ENCODE peak calls at places on chromosomes 3 and 15, in nine cellular contexts. M, T, I, X, V, N, H, F and P are unnamed samples.

GRCh38 chr15:71592186-71592585 is 218.2 kb upstream of the NR2E3 start:
- DNase-seq in M (no peak), T (no peak), I (no peak), X (no peak), V (no peak), N (no peak), H (no peak), F (no peak), P (no peak)

GRCh38 chr15:90184119-90184785 is 16.9 kb upstream of the SEMA4B start:
- DNase-seq in M (peak), T (peak), I (peak), X (peak), V (no peak), N (no peak), H (no peak), F (peak), P (no peak)

GRCh38 chr15:50116477-50116876 is 2.6 kb downstream of the ATP8B4 start:
- DNase-seq in M (peak), T (peak), I (no peak), X (peak), V (no peak), N (peak), H (peak), F (peak), P (peak)

GRCh38 chr3:115623414-115623868 is at the start of gene GAP43:
- DNase-seq in M (no peak), T (peak), I (no peak), X (peak), V (peak), N (peak), H (peak), F (no peak), P (peak)

GRCh38 chr3:138442433-138442832 is 8.0 kb downstream of the ESYT3 start:
- DNase-seq in M (peak), T (peak), I (no peak), X (peak), V (no peak), N (no peak), H (no peak), F (peak), P (peak)

GRCh38 chr3:146227486-146227885 is 23.4 kb downstream of the PLSCR4 start:
- DNase-seq in M (no peak), T (no peak), I (no peak), X (no peak), V (no peak), N (no peak), H (no peak), F (no peak), P (no peak)

GRCh38 chr3:24812116-24812515 is 317.5 kb upstream of the THRB start:
- DNase-seq in M (no peak), T (no peak), I (no peak), X (no peak), V (no peak), N (no peak), H (no peak), F (no peak), P (no peak)

GRCh38 chr15:35170216-35170615 is 85.1 kb upstream of the NANOGP8 start:
- DNase-seq in M (no peak), T (no peak), I (no peak), X (no peak), V (no peak), N (no peak), H (no peak), F (no peak), P (no peak)

GRCh38 chr3:195068045-195068444 is 202.9 kb downstream of the XXYLT1 start:
- DNase-seq in M (no peak), T (no peak), I (no peak), X (no peak), V (no peak), N (no peak), H (peak), F (no peak), P (no peak)

GRCh38 chr3:11224010-11224409 is 48.2 kb upstream of the ATG7 start:
- DNase-seq in M (no peak), T (no peak), I (no peak), X (no peak), V (no peak), N (no peak), H (no peak), F (no peak), P (no peak)

GRCh38 chr15:94924971-94925593 is 693.7 kb downstream of the MCTP2 start:
- DNase-seq in M (no peak), T (no peak), I (no peak), X (no peak), V (no peak), N (no peak), H (peak), F (no peak), P (no peak)

GRCh38 chr15:75712668-75713337 is at the start of gene CSPG4:
- DNase-seq in M (peak), T (no peak), I (no peak), X (no peak), V (no peak), N (peak), H (no peak), F (no peak), P (no peak)

GRCh38 chr15:65862682-65863081 is 6.6 kb upstream of the RAB11A start:
- DNase-seq in M (peak), T (peak), I (no peak), X (peak), V (peak), N (peak), H (peak), F (peak), P (peak)

GRCh38 chr3:127038476-127038875 is 55.6 kb downstream of the PLXNA1 start:
- DNase-seq in M (no peak), T (no peak), I (no peak), X (no peak), V (no peak), N (no peak), H (no peak), F (no peak), P (no peak)

GRCh38 chr3:29525254-29525881 is 244.5 kb downstream of the RBMS3 start:
- DNase-seq in M (no peak), T (peak), I (no peak), X (peak), V (no peak), N (no peak), H (peak), F (no peak), P (no peak)

GRCh38 chr15:48414015-48414414 is 82.8 kb downstream of the DUT start:
- DNase-seq in M (no peak), T (no peak), I (no peak), X (no peak), V (no peak), N (no peak), H (peak), F (no peak), P (no peak)
- TF ChIP-seq MAX in M (no peak), T (no peak), I (no peak), X (no peak), V (no peak), N (no peak), H (no peak), F (no peak), P (no peak)

GRCh38 chr3:36257117-36257516 is 123.2 kb upstream of the STAC start:
- DNase-seq in M (no peak), T (no peak), I (no peak), X (no peak), V (no peak), N (no peak), H (no peak), F (no peak), P (no peak)

GRCh38 chr3:36258381-36258780 is 121.9 kb upstream of the STAC start:
- DNase-seq in M (no peak), T (no peak), I (no peak), X (no peak), V (no peak), N (no peak), H (no peak), F (no peak), P (no peak)

GRCh38 chr3:36259580-36259979 is 120.7 kb upstream of the STAC start:
- DNase-seq in M (no peak), T (no peak), I (no peak), X (no peak), V (no peak), N (no peak), H (no peak), F (no peak), P (no peak)
- H3K4me3 ChIP-seq in M (no peak), T (no peak), I (no peak), X (no peak), V (no peak), N (no peak), H (no peak), F (no peak), P (no peak)

DNA sequence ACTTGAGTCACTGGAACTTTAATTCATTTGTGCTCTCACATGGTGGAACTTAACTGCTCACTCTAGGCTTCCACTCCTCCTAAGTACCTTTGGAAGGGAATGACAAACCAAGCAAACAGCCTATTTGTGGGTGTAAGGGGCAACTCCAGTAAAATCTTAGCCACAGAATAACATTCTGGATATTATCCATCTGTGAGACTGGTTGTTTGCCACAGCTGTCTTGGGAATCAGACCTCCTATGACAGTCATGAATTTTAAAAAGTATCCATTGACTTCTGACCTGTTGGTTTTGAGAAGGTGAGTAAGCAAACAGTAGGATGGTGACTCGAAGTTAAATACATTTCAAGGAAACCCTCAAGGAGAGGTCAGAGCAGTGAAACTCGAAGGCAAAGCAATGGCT is 147.3 kb upstream of the CDIN1 start:
- DNase-seq in M (no peak), T (no peak), I (no peak), X (no peak), V (no peak), N (no peak), H (no peak), F (no peak), P (no peak)
- TF ChIP-seq MAX in M (no peak), T (no peak), I (no peak), X (no peak), V (peak), N (no peak), H (no peak), F (no peak), P (no peak)

GRCh38 chr15:60392986-60393811 is 4.6 kb downstream of the ANXA2 start:
- DNase-seq in M (no peak), T (peak), I (no peak), X (peak), V (no peak), N (no peak), H (peak), F (peak), P (peak)

GRCh38 chr15:60391722-60392340 is 6.0 kb downstream of the ANXA2 start:
- DNase-seq in M (no peak), T (no peak), I (no peak), X (no peak), V (no peak), N (no peak), H (no peak), F (no peak), P (no peak)

GRCh38 chr15:60390931-60391501 is 6.8 kb downstream of the ANXA2 start:
- DNase-seq in M (no peak), T (peak), I (no peak), X (peak), V (no peak), N (no peak), H (peak), F (peak), P (peak)

GRCh38 chr15:60390231-60390630 is 7.6 kb downstream of the ANXA2 start:
- DNase-seq in M (no peak), T (no peak), I (no peak), X (no peak), V (no peak), N (no peak), H (no peak), F (no peak), P (no peak)

DNA sequence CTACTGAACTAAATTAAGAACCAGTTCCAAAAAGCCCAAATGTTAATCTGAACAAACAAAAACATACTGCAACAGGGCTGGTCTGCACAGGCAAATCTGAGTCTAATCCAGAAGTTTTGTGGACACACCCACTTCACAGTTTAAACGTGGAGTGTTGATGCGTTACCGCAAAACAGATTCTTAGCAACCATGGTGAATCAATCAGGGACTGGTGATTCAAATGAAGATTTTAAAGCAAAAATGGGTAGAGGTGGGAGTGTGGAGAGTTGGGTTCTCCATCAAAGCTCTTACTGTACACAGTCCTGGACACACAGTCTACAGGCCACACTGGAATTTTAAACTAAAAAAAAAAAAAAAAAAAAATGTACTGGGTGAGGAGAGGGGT is 5.2 kb downstream of the ANXA2 start:
- DNase-seq in M (no peak), T (peak), I (no peak), X (peak), V (no peak), N (no peak), H (peak), F (peak), P (no peak)
- H3K4me3 ChIP-seq in M (no peak), T (peak), I (no peak), X (no peak), V (peak), N (no peak), H (no peak), F (peak), P (no peak)